ENCODE peak calls at places on chromosomes 11 and 22, in nine cellular contexts. N is BJ, W is AG09319, C is upper lobe of right lung, E is lower leg skin, I is endothelial cell, J is choroid plexus epithelial cell, P is lung, Z is gastrocnemius medialis. K is an unnamed sample.

GRCh38 chr11:63180536-63180935 is 36.5 kb upstream of the SLC22A24 start:
- DNase-seq in N (no peak), W (no peak), C (no peak), E (no peak), I (no peak), J (no peak), P (no peak), Z (no peak), K (no peak)

GRCh38 chr11:113197456-113197855 is 116.9 kb upstream of the TTC12 start:
- DNase-seq in N (no peak), W (no peak), C (no peak), E (no peak), I (no peak), J (no peak), P (no peak), Z (no peak), K (no peak)

GRCh38 chr22:45731041-45731797 is 59.6 kb downstream of the ATXN10 start:
- DNase-seq in N (no peak), W (no peak), C (no peak), E (no peak), I (no peak), J (peak), P (no peak), Z (no peak), K (no peak)

GRCh38 chr11:34305095-34305692 is 52.6 kb downstream of the ABTB2 start:
- DNase-seq in N (peak), W (no peak), C (no peak), E (no peak), I (no peak), J (peak), P (no peak), Z (no peak), K (no peak)

GRCh38 chr11:131136476-131136875 is 220.2 kb upstream of the SNX19 start:
- DNase-seq in N (no peak), W (no peak), C (no peak), E (no peak), I (no peak), J (peak), P (no peak), Z (no peak), K (no peak)

GRCh38 chr11:44878696-44879095 is 72.0 kb downstream of the TP53I11 start:
- DNase-seq in N (no peak), W (no peak), C (no peak), E (no peak), I (no peak), J (no peak), P (no peak), Z (no peak), K (no peak)

GRCh38 chr11:67581469-67581868 is 2.1 kb upstream of the GSTP1 start:
- DNase-seq in N (no peak), W (no peak), C (no peak), E (no peak), I (no peak), J (no peak), P (peak), Z (no peak), K (peak)

GRCh38 chr22:38656256-38657148 is at the start of the genes CBY1 and FAM227A:
- DNase-seq in N (no peak), W (peak), C (peak), E (peak), I (peak), J (peak), P (peak), Z (peak), K (peak)

GRCh38 chr11:72848846-72849466 is 34.7 kb downstream of the ATG16L2 start:
- DNase-seq in N (no peak), W (no peak), C (no peak), E (no peak), I (no peak), J (peak), P (no peak), Z (no peak), K (no peak)

DNA sequence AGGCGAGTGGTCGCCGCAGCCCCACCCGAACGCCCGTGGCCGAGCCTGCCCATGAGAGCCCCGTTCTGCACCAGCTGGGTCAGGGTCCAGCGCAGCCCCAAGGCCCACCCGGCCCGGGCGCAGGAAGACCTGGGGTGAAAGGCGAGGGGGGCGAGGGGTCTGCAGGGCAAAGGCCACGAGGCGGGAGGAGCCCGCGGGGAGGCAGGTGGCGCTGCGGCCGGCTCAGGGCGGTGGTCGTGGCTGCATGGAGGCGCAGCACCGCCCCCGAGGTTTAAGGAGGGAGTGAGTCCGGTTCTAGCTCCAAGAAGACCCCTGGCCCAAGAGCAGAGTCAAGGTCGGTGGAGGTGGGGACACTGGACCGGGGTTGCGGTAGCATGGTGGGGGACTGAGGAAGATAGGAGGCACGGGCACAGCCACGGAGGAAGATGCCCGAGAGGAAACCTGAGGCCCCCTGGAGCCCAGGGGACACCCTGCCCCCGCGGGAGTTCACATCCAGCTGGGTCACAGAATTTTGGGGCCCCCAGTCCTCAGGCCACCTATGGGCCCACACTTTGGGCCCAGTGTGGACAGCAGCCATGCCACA is 498 bp upstream of the HDAC10 start:
- DNase-seq in N (no peak), W (no peak), C (no peak), E (no peak), I (no peak), J (no peak), P (no peak), Z (no peak), K (no peak)
- TF ChIP-seq CTCF in N (no peak), W (no peak), C (no peak), E (no peak), I (no peak), J (no peak), P (no peak), Z (no peak), K (no peak)

DNA sequence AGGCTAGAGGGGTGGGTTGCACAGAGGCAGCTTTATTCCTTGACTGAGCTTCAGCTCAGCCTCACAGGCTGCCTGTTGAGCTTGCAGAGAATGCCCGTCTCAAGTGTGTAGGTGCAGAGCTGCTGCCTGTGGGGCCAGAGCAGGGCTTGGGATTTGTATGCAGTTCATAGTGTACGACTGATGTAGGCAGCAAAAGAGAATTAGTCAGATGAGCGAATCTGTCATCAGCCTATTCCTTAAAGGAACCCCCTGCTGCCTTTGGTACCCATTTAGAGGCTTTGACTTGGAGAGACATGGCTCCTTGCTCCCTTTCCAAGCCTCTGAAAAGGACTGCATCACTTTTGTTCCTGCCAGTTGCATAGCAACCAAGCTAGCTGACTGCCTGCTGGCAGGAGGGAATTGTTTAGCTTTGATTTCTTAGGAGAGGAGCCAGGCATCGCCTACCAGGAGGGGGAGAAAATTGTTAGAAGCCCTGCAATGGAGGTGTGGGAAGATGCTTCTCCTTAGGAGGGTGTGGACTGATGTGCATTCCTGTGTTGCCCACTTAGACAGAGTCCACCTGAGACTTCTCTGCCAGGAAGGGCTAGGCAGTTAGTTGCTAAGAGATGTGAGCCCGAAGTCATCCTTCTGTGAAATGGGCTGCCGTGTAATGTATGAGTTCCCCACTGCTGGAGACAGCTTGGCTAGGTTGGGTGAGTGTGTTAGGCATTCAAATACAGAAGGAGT is 10.9 kb downstream of the ACO2 start:
- DNase-seq in N (no peak), W (no peak), C (no peak), E (no peak), I (no peak), J (peak), P (no peak), Z (no peak), K (no peak)
- TF ChIP-seq CTCF in N (peak), W (no peak), C (no peak), E (no peak), I (no peak), J (peak), P (no peak), Z (no peak), K (no peak)

GRCh38 chr11:8810331-8811301 is 100.4 kb upstream of the AKIP1 start:
- DNase-seq in N (no peak), W (peak), C (peak), E (peak), I (peak), J (peak), P (peak), Z (peak), K (peak)
- TF ChIP-seq CTCF in N (no peak), W (no peak), C (no peak), E (no peak), I (no peak), J (peak), P (no peak), Z (no peak), K (no peak)

DNA sequence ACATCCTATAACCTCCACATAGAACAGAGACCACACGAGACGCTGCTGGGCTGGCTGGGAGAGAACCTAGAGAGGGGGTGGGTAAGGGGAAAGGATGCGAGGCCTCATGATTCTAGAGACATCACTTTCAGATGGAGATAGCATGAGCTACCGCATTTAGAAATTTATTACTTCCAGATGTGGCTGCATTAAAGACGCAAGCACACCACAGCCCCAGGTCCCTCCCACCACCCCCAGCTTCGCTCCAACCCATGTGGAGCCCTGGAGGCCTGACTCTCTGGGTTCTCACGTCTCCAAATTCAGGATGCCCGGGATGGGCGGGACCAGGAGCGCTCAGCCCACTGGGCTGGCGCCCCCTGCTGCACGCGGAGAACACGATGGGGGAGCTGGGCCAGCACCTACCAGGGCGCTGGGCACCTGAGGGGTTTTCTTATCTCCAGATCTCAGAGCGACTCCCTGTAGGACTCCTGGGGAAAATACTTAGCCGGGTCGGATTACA is 13.6 kb downstream of the MRPL21 start:
- DNase-seq in N (peak), W (peak), C (no peak), E (no peak), I (peak), J (peak), P (no peak), Z (no peak), K (peak)
- TF ChIP-seq CTCF in N (peak), W (peak), C (peak), E (no peak), I (peak), J (peak), P (no peak), Z (no peak), K (peak)

GRCh38 chr11:75509201-75509600 is 16.5 kb downstream of the GDPD5 start:
- DNase-seq in N (no peak), W (no peak), C (no peak), E (no peak), I (no peak), J (peak), P (no peak), Z (no peak), K (no peak)
- TF ChIP-seq CTCF in N (no peak), W (no peak), C (no peak), E (no peak), I (no peak), J (peak), P (no peak), Z (no peak), K (no peak)

GRCh38 chr11:74397531-74398243 is 546 bp downstream of the PGM2L1 start:
- DNase-seq in N (no peak), W (no peak), C (peak), E (no peak), I (peak), J (peak), P (peak), Z (no peak), K (peak)
- TF ChIP-seq CTCF in N (peak), W (no peak), C (no peak), E (no peak), I (no peak), J (peak), P (no peak), Z (no peak), K (no peak)

GRCh38 chr11:7639643-7640025 is 33.7 kb downstream of the CYB5R2 start:
- DNase-seq in N (no peak), W (no peak), C (no peak), E (peak), I (no peak), J (no peak), P (peak), Z (no peak), K (no peak)

GRCh38 chr11:7635137-7635536 is 38.2 kb downstream of the CYB5R2 start:
- DNase-seq in N (no peak), W (no peak), C (no peak), E (no peak), I (no peak), J (no peak), P (no peak), Z (no peak), K (no peak)

GRCh38 chr11:7637447-7638157 is 35.7 kb downstream of the CYB5R2 start:
- DNase-seq in N (peak), W (peak), C (no peak), E (peak), I (no peak), J (peak), P (no peak), Z (no peak), K (no peak)

GRCh38 chr11:7638710-7639642 is 34.3 kb downstream of the CYB5R2 start:
- DNase-seq in N (no peak), W (no peak), C (no peak), E (peak), I (no peak), J (no peak), P (no peak), Z (no peak), K (no peak)

DNA sequence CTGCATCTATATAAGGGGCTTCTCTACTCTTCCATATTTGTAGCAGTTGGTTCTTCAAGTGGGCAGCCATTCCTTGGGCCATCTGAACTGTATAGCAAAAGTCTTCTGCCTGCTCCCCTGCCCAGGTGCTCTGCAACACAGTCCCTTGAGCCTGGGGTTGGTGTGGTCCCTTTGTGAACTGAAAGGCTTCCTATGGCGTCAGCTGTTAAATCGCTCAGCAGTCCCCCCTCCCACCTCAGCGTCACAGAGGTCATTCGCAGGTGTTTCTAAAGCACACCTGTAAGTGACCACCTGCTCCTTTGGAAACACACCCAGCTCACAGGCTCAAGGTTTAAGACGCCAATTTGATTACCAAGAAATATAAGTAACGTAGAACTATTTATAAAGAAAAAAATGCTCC is 37.0 kb downstream of the CYB5R2 start:
- DNase-seq in N (no peak), W (no peak), C (no peak), E (no peak), I (no peak), J (no peak), P (no peak), Z (no peak), K (no peak)
- TF ChIP-seq CTCF in N (no peak), W (no peak), C (no peak), E (no peak), I (no peak), J (no peak), P (no peak), Z (no peak), K (no peak)

GRCh38 chr11:26620282-26621045 is 48.4 kb upstream of the MUC15 start:
- DNase-seq in N (no peak), W (no peak), C (no peak), E (no peak), I (no peak), J (no peak), P (no peak), Z (no peak), K (no peak)

GRCh38 chr11:26622201-26622600 is 50.1 kb upstream of the MUC15 start:
- DNase-seq in N (no peak), W (no peak), C (no peak), E (no peak), I (no peak), J (no peak), P (no peak), Z (no peak), K (no peak)

GRCh38 chr11:26623076-26623666 is 51.1 kb upstream of the MUC15 start:
- DNase-seq in N (no peak), W (no peak), C (no peak), E (no peak), I (no peak), J (peak), P (no peak), Z (no peak), K (no peak)

GRCh38 chr11:26621147-26621546 is 49.1 kb upstream of the MUC15 start:
- DNase-seq in N (peak), W (peak), C (no peak), E (no peak), I (no peak), J (peak), P (no peak), Z (no peak), K (no peak)

GRCh38 chr11:26626346-26626745 is 54.3 kb upstream of the MUC15 start:
- DNase-seq in N (no peak), W (no peak), C (no peak), E (no peak), I (no peak), J (peak), P (no peak), Z (no peak), K (no peak)
- TF ChIP-seq CTCF in N (no peak), W (no peak), C (no peak), E (no peak), I (no peak), J (no peak), P (no peak), Z (no peak), K (no peak)

DNA sequence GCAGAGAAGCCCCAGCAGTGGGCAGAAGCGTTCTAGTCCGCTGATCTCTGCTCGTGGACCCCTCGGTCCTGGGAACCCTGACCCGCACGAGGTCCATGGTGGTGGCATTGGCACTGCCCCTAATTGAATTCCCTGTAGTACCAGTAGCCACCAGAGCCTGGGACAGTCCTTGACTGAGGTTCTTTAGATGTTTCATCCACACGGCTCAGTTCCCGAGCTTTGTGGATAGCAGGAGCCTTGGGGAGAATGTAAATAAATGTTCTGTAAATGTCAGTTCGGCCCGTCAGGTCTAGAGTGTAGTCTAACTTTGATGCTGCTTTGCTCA is 39.4 kb upstream of the SEPTIN5 start:
- DNase-seq in N (no peak), W (no peak), C (no peak), E (no peak), I (no peak), J (no peak), P (no peak), Z (no peak), K (no peak)
- TF ChIP-seq CTCF in N (no peak), W (no peak), C (no peak), E (no peak), I (no peak), J (no peak), P (no peak), Z (no peak), K (no peak)

GRCh38 chr11:78961186-78961782 is 386.6 kb upstream of the NARS2 start:
- DNase-seq in N (no peak), W (no peak), C (no peak), E (no peak), I (peak), J (peak), P (peak), Z (no peak), K (no peak)
- TF ChIP-seq CTCF in N (peak), W (peak), C (peak), E (no peak), I (no peak), J (peak), P (peak), Z (no peak), K (no peak)

K was measured in mesothelial cell of epicardium.